ENCODE peak calls at places on chromosomes 6 and 20, in nine cellular contexts. One of them, this sample, is unnamed.

GRCh38 chr6:3532296-3532916 is 75.6 kb upstream of the SLC22A23 start:
- DNase-seq in foreskin fibroblast: no peak
- DNase-seq in progenitor cell of endocrine pancreas: no peak
- DNase-seq in cardiac muscle cell: no peak
- DNase-seq in left ventricle myocardium inferior: no peak
- DNase-seq in psoas muscle: no peak
- DNase-seq in nephron progenitor cell: no peak
- DNase-seq in OCI-LY7: no peak
- DNase-seq in fibroblast of lung: no peak
- DNase-seq in this sample: no peak

GRCh38 chr20:55054443-55054842 is 579.0 kb downstream of the DOK5 start:
- DNase-seq in left ventricle myocardium inferior: no peak
- DNase-seq in progenitor cell of endocrine pancreas: no peak
- DNase-seq in fibroblast of lung: no peak
- DNase-seq in nephron progenitor cell: no peak
- DNase-seq in psoas muscle: no peak
- DNase-seq in cardiac muscle cell: no peak
- DNase-seq in OCI-LY7: no peak
- DNase-seq in foreskin fibroblast: no peak
- DNase-seq in this sample: no peak

GRCh38 chr6:40695114-40695513 is 108.0 kb upstream of the LRFN2 start:
- DNase-seq in left ventricle myocardium inferior: no peak
- DNase-seq in foreskin fibroblast: no peak
- DNase-seq in progenitor cell of endocrine pancreas: no peak
- DNase-seq in cardiac muscle cell: peak
- DNase-seq in psoas muscle: no peak
- DNase-seq in nephron progenitor cell: no peak
- DNase-seq in fibroblast of lung: no peak
- DNase-seq in OCI-LY7: no peak
- DNase-seq in this sample: no peak

GRCh38 chr20:25394276-25394675 is 3.6 kb upstream of the ABHD12 start:
- DNase-seq in nephron progenitor cell: no peak
- DNase-seq in progenitor cell of endocrine pancreas: no peak
- DNase-seq in foreskin fibroblast: no peak
- DNase-seq in fibroblast of lung: no peak
- DNase-seq in left ventricle myocardium inferior: no peak
- DNase-seq in cardiac muscle cell: no peak
- DNase-seq in OCI-LY7: no peak
- DNase-seq in psoas muscle: no peak
- DNase-seq in this sample: no peak

GRCh38 chr6:17994019-17994418 is 6.6 kb upstream of the KIF13A start:
- DNase-seq in cardiac muscle cell: no peak
- DNase-seq in progenitor cell of endocrine pancreas: no peak
- DNase-seq in psoas muscle: no peak
- DNase-seq in OCI-LY7: no peak
- DNase-seq in nephron progenitor cell: no peak
- DNase-seq in fibroblast of lung: peak
- DNase-seq in left ventricle myocardium inferior: no peak
- DNase-seq in foreskin fibroblast: no peak
- DNase-seq in this sample: no peak

GRCh38 chr6:160462551-160463109 is 114.5 kb downstream of the SLC22A3 start:
- DNase-seq in progenitor cell of endocrine pancreas: no peak
- DNase-seq in psoas muscle: no peak
- DNase-seq in OCI-LY7: peak
- DNase-seq in fibroblast of lung: peak
- DNase-seq in cardiac muscle cell: no peak
- DNase-seq in left ventricle myocardium inferior: no peak
- DNase-seq in foreskin fibroblast: peak
- DNase-seq in nephron progenitor cell: no peak
- DNase-seq in this sample: peak

GRCh38 chr20:15491564-15491963 is 1081.7 kb downstream of the KIF16B start:
- DNase-seq in nephron progenitor cell: no peak
- DNase-seq in cardiac muscle cell: no peak
- DNase-seq in left ventricle myocardium inferior: no peak
- DNase-seq in psoas muscle: no peak
- DNase-seq in OCI-LY7: no peak
- DNase-seq in foreskin fibroblast: no peak
- DNase-seq in fibroblast of lung: no peak
- DNase-seq in progenitor cell of endocrine pancreas: no peak
- DNase-seq in this sample: no peak

GRCh38 chr6:3228046-3228671 is 706 bp upstream of the TUBB2B start:
- DNase-seq in cardiac muscle cell: no peak
- DNase-seq in psoas muscle: no peak
- DNase-seq in OCI-LY7: no peak
- DNase-seq in fibroblast of lung: no peak
- DNase-seq in foreskin fibroblast: no peak
- DNase-seq in progenitor cell of endocrine pancreas: peak
- DNase-seq in left ventricle myocardium inferior: no peak
- DNase-seq in nephron progenitor cell: peak
- DNase-seq in this sample: no peak

GRCh38 chr6:139373928-139374356 is 506 bp downstream of the CITED2 start:
- DNase-seq in left ventricle myocardium inferior: no peak
- DNase-seq in nephron progenitor cell: no peak
- DNase-seq in OCI-LY7: no peak
- DNase-seq in foreskin fibroblast: no peak
- DNase-seq in progenitor cell of endocrine pancreas: peak
- DNase-seq in cardiac muscle cell: no peak
- DNase-seq in fibroblast of lung: no peak
- DNase-seq in psoas muscle: no peak
- DNase-seq in this sample: peak

GRCh38 chr6:139372326-139373153 is 1.9 kb downstream of the CITED2 start:
- DNase-seq in cardiac muscle cell: no peak
- DNase-seq in progenitor cell of endocrine pancreas: no peak
- DNase-seq in left ventricle myocardium inferior: no peak
- DNase-seq in fibroblast of lung: peak
- DNase-seq in psoas muscle: no peak
- DNase-seq in nephron progenitor cell: no peak
- DNase-seq in OCI-LY7: no peak
- DNase-seq in foreskin fibroblast: no peak
- DNase-seq in this sample: no peak

GRCh38 chr6:139374357-139375238 is at the start of gene CITED2:
- DNase-seq in progenitor cell of endocrine pancreas: peak
- DNase-seq in cardiac muscle cell: peak
- DNase-seq in left ventricle myocardium inferior: peak
- DNase-seq in psoas muscle: peak
- DNase-seq in foreskin fibroblast: peak
- DNase-seq in nephron progenitor cell: peak
- DNase-seq in OCI-LY7: peak
- DNase-seq in fibroblast of lung: peak
- DNase-seq in this sample: peak

GRCh38 chr6:139371421-139372253 is 2.8 kb downstream of the CITED2 start:
- DNase-seq in left ventricle myocardium inferior: no peak
- DNase-seq in cardiac muscle cell: no peak
- DNase-seq in foreskin fibroblast: no peak
- DNase-seq in nephron progenitor cell: no peak
- DNase-seq in OCI-LY7: no peak
- DNase-seq in psoas muscle: no peak
- DNase-seq in progenitor cell of endocrine pancreas: no peak
- DNase-seq in fibroblast of lung: peak
- DNase-seq in this sample: no peak

DNA sequence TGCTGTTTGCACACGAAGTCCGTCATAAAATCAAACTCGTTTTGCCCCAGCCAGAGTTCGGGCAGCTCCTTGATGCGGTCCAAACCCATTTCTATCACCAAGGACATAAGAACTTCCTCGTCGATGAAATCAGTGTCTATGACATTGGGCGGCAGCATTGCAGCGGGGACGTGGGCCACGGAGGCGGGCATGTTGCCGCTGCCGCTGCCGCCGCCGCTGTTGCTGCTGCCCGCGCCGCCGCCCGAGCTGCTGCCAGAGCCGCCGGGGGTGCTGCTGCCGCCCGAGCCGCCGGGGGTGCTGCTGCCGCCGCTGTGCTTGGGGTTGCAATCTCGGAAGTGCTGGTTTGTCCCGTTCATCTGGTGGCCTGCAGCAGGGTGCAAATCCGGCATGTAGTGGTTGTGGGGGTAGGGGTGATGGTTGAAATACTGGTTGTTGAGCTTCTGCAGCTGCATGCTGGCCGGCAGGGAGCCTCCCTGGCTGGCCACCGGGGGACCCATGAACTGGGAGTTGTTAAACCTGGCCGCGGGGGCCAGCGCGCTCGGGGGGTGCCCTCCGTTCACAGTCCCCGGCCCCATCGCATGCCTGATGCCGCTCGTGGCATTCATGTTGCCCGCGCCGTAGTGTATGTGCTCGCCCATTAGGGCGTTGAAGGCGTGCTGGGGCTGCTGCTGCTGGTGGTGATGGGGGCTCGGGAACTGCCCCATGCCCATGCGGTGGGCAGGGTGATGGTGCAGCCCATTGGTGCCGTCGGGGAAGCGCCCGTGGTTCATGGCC is 1.1 kb downstream of the CITED2 start:
- DNase-seq in progenitor cell of endocrine pancreas: peak
- DNase-seq in fibroblast of lung: peak
- DNase-seq in foreskin fibroblast: no peak
- DNase-seq in nephron progenitor cell: peak
- DNase-seq in psoas muscle: peak
- DNase-seq in left ventricle myocardium inferior: peak
- DNase-seq in cardiac muscle cell: peak
- DNase-seq in OCI-LY7: peak
- DNase-seq in this sample: no peak
- TF ChIP-seq CTCF in progenitor cell of endocrine pancreas: peak
- TF ChIP-seq CTCF in fibroblast of lung: no peak
- TF ChIP-seq CTCF in foreskin fibroblast: peak
- TF ChIP-seq CTCF in nephron progenitor cell: no peak
- TF ChIP-seq CTCF in psoas muscle: peak
- TF ChIP-seq CTCF in left ventricle myocardium inferior: peak
- TF ChIP-seq CTCF in cardiac muscle cell: no peak
- TF ChIP-seq CTCF in OCI-LY7: peak
- TF ChIP-seq CTCF in this sample: no peak

DNA sequence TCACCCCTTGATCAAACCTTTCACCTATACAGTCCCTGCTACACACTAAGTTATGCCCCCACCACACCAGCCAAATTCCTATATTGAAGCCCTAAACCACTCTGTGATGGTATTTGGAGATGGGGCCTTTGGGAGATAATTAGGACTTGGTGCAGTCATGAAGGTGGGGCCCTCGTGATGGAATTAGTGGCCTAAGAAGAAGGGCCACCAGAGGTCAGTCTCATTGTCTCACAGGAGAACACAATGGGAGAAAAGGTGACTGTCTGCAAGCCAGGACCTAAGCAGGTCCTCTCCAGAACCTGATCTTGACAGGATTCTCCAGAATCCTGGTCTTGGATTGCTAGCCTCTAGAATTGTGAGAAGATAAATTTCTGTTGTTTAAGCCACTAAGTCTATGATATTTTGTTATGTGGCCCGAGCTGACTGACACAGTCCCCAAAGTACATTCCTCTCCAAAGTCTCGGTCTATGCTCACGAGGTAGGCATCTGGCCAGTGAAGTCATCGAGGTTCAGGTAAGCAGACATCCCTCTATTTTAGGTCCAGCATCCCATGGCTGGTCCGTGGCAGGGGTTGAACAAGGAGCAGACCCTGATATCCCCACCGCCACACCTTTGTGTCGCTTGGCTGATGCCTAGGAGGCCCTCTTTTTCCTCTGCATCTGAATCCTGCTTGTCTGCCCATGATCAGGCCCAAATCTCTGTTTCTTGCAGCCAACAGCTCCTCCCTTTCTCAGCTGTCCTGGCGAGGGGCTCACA is 138.9 kb downstream of the NFATC2 start:
- DNase-seq in progenitor cell of endocrine pancreas: no peak
- DNase-seq in fibroblast of lung: no peak
- DNase-seq in left ventricle myocardium inferior: no peak
- DNase-seq in cardiac muscle cell: no peak
- DNase-seq in foreskin fibroblast: no peak
- DNase-seq in OCI-LY7: no peak
- DNase-seq in nephron progenitor cell: no peak
- DNase-seq in psoas muscle: no peak
- DNase-seq in this sample: no peak
- TF ChIP-seq CTCF in progenitor cell of endocrine pancreas: no peak
- TF ChIP-seq CTCF in fibroblast of lung: no peak
- TF ChIP-seq CTCF in left ventricle myocardium inferior: no peak
- TF ChIP-seq CTCF in cardiac muscle cell: no peak
- TF ChIP-seq CTCF in foreskin fibroblast: no peak
- TF ChIP-seq CTCF in OCI-LY7: peak
- TF ChIP-seq CTCF in nephron progenitor cell: no peak
- TF ChIP-seq CTCF in psoas muscle: no peak
- TF ChIP-seq CTCF in this sample: no peak

DNA sequence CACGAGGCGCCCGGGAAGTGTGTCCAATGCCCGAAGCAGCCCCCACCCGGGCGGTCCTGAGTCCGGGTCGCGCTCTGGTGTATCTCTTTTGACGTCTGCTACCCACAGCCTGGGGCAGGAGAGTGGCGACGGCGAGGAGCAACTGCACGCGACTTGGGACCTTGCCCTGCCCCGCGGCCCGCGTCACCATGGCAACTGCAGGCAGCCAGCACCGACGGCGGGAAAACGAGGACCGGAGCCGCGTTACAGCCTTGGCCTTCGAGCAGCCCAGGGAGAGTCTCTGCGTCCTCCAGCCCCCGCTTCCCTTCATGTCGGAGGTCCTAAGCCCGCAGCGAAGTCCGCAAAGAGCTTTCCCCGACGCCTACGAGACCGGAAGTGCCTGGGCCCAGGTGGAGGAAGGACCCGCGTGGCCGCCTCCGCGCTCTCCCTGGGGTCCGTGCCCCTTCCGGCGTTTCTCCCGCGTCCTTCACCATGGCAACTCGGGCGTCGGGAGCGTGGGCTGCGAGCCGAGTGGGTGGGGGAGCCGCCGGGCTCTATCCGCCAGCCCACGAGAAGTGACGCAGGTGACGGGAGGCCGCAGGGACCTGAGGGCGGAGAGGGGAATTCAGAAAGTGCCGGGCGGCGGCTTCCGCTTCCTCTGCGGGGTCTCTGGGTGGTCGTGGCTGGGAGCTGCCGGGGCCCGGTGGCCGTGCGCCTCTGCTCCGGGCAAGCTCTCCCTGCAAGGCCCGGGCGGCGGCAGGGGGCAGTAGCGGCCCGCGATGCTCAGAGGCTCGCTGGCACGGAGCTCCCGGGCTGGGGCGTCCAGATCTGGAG is 88.6 kb upstream of the TGM3 start:
- DNase-seq in nephron progenitor cell: peak
- DNase-seq in progenitor cell of endocrine pancreas: peak
- DNase-seq in cardiac muscle cell: peak
- DNase-seq in fibroblast of lung: peak
- DNase-seq in psoas muscle: peak
- DNase-seq in left ventricle myocardium inferior: peak
- DNase-seq in OCI-LY7: no peak
- DNase-seq in foreskin fibroblast: peak
- DNase-seq in this sample: no peak
- TF ChIP-seq CTCF in nephron progenitor cell: peak
- TF ChIP-seq CTCF in progenitor cell of endocrine pancreas: peak
- TF ChIP-seq CTCF in cardiac muscle cell: peak
- TF ChIP-seq CTCF in fibroblast of lung: peak
- TF ChIP-seq CTCF in psoas muscle: peak
- TF ChIP-seq CTCF in left ventricle myocardium inferior: peak
- TF ChIP-seq CTCF in OCI-LY7: peak
- TF ChIP-seq CTCF in foreskin fibroblast: peak
- TF ChIP-seq CTCF in this sample: peak

DNA sequence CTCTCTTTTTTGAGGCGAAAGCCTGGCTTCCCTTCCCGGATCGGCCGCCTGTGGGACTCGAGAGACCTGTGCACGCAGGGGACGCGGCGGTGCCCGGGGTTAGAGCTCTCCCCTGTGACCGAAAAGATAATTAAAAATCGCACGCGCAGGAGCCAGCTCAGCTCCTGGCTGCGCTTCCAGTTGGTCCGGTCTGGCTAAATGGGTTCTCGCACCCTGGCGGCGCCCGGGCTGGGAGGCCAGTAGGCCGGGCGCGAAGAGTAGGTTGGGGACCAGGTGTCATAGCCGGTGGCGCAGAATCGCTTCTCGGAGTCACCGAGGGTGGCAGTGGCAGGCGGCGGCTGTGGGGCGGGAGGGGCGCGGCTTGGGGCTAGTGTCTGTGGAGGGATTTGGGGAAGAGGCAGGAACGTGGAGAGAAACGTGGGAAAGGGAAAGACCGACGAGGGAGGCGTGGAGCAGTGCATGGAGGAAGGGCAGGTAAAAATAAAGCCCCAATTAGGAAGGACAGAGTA is 41.9 kb upstream of the SUPT3H start:
- DNase-seq in cardiac muscle cell: peak
- DNase-seq in progenitor cell of endocrine pancreas: peak
- DNase-seq in psoas muscle: peak
- DNase-seq in OCI-LY7: peak
- DNase-seq in foreskin fibroblast: peak
- DNase-seq in nephron progenitor cell: peak
- DNase-seq in left ventricle myocardium inferior: peak
- DNase-seq in fibroblast of lung: peak
- DNase-seq in this sample: no peak
- TF ChIP-seq CTCF in cardiac muscle cell: peak
- TF ChIP-seq CTCF in progenitor cell of endocrine pancreas: peak
- TF ChIP-seq CTCF in psoas muscle: peak
- TF ChIP-seq CTCF in OCI-LY7: no peak
- TF ChIP-seq CTCF in foreskin fibroblast: no peak
- TF ChIP-seq CTCF in nephron progenitor cell: no peak
- TF ChIP-seq CTCF in left ventricle myocardium inferior: peak
- TF ChIP-seq CTCF in fibroblast of lung: peak
- TF ChIP-seq CTCF in this sample: peak

This sample was measured in HFF-Myc.